ENCODE peak calls at places on chromosomes 6 and 20, in five cellular contexts. Q is RWPE2, F is heart right ventricle, H is AG04450, L is tibial artery. V is an unnamed sample.

GRCh38 chr6:40788661-40789111 is 201.5 kb upstream of the LRFN2 start:
- DNase-seq in H (no peak), L (no peak), Q (no peak), F (no peak), V (no peak)

GRCh38 chr20:50464026-50464724 is 46.0 kb upstream of the PTPN1 start:
- DNase-seq in L (no peak), H (no peak), F (peak; percentile 45), Q (no peak), V (no peak)

GRCh38 chr6:75130784-75131183 is 75.1 kb downstream of the COL12A1 start:
- DNase-seq in Q (no peak), H (no peak), L (peak; percentile 32), F (no peak), V (no peak)

GRCh38 chr6:17448165-17448564 is 54.8 kb downstream of the CAP2 start:
- DNase-seq in L (no peak), F (no peak), H (no peak), Q (no peak), V (no peak)

GRCh38 chr6:12911387-12911960 is 194.9 kb downstream of the PHACTR1 start:
- DNase-seq in H (no peak), L (no peak), Q (no peak), F (no peak), V (no peak)

GRCh38 chr6:43125119-43125518 is 46.0 kb upstream of the SRF start:
- DNase-seq in Q (no peak), F (no peak), L (no peak), H (peak; percentile 52), V (peak; percentile 92)

GRCh38 chr6:138026342-138026741 is 80.9 kb downstream of the PERP start:
- DNase-seq in H (no peak), L (no peak), F (no peak), Q (no peak), V (no peak)

GRCh38 chr20:46767127-46767761 is 57.8 kb downstream of the SLC2A10 start:
- DNase-seq in L (no peak), H (no peak), F (no peak), Q (no peak), V (no peak)

GRCh38 chr6:125231133-125231532 is 70.6 kb downstream of the HDDC2 start:
- DNase-seq in H (no peak), F (no peak), Q (no peak), L (no peak), V (no peak)

GRCh38 chr20:57500235-57500634 is 24.7 kb downstream of the CTCFL start:
- DNase-seq in F (no peak), L (no peak), Q (no peak), H (no peak), V (no peak)

GRCh38 chr6:71194730-71195129 is 93.9 kb upstream of the OGFRL1 start:
- DNase-seq in L (no peak), Q (no peak), F (no peak), H (no peak), V (no peak)

GRCh38 chr6:41531016-41531415 is 15.2 kb upstream of the FOXP4 start:
- DNase-seq in L (no peak), H (no peak), F (no peak), Q (no peak), V (no peak)

GRCh38 chr6:1082040-1082935 is 229.6 kb upstream of the FOXQ1 start:
- DNase-seq in L (no peak), Q (no peak), F (no peak), H (peak; percentile 46), V (no peak)

GRCh38 chr20:62143976-62144825 is 632 bp downstream of the SS18L1 start:
- DNase-seq in H (no peak), Q (peak; percentile 91), F (peak; percentile 67), L (peak; percentile 41), V (no peak)

GRCh38 chr6:30960907-30961673 is 20.3 kb downstream of the MUCL3 start:
- DNase-seq in H (no peak), Q (no peak), L (no peak), F (no peak), V (no peak)

GRCh38 chr6:35218456-35218855 is 4.7 kb downstream of the SCUBE3 start:
- DNase-seq in L (no peak), Q (no peak), H (no peak), F (no peak), V (no peak)

GRCh38 chr6:20319520-20320357 is 81.9 kb upstream of the E2F3 start:
- DNase-seq in Q (no peak), F (peak; percentile 32), H (no peak), L (peak; percentile 30), V (no peak)

GRCh38 chr20:44166008-44166407 is 21.0 kb downstream of the JPH2 start:
- DNase-seq in Q (no peak), F (no peak), H (no peak), L (no peak), V (no peak)

GRCh38 chr20:10792291-10792690 is 118.5 kb upstream of the JAG1 start:
- DNase-seq in L (no peak), H (no peak), F (no peak), Q (no peak), V (no peak)

GRCh38 chr6:90250405-90250804 is 46.2 kb downstream of the BACH2 start:
- DNase-seq in Q (no peak), H (no peak), F (no peak), L (no peak), V (no peak)

GRCh38 chr6:111478749-111479148 is 4.3 kb downstream of the REV3L start:
- DNase-seq in H (no peak), L (no peak), Q (no peak), F (no peak), V (no peak)

GRCh38 chr6:20652691-20653479 is 118.6 kb downstream of the CDKAL1 start:
- DNase-seq in Q (no peak), L (no peak), H (no peak), F (no peak), V (no peak)

GRCh38 chr6:145546265-145546664 is 189.1 kb downstream of the EPM2A start:
- DNase-seq in F (no peak), L (no peak), H (no peak), Q (no peak), V (no peak)

GRCh38 chr6:142760152-142760551 is 184.8 kb downstream of the HIVEP2 start:
- DNase-seq in L (no peak), F (no peak), Q (no peak), H (no peak), V (no peak)

GRCh38 chr6:67863346-67863745 is 771.7 kb upstream of the ADGRB3 start:
- DNase-seq in H (no peak), F (no peak), Q (no peak), L (no peak), V (no peak)

GRCh38 chr20:2340823-2341222 is 39.9 kb upstream of the TGM6 start:
- DNase-seq in Q (no peak), L (no peak), H (no peak), F (no peak), V (no peak)

GRCh38 chr20:2341336-2341735 is 39.4 kb upstream of the TGM6 start:
- DNase-seq in L (no peak), F (no peak), Q (no peak), H (no peak), V (no peak)

GRCh38 chr20:2338702-2339101 is 42.0 kb upstream of the TGM6 start:
- DNase-seq in L (no peak), H (no peak), F (no peak), Q (no peak), V (no peak)

GRCh38 chr20:2342243-2342642 is 38.5 kb upstream of the TGM6 start:
- DNase-seq in F (no peak), H (no peak), L (no peak), Q (no peak), V (no peak)

GRCh38 chr20:2340136-2340535 is 40.6 kb upstream of the TGM6 start:
- DNase-seq in H (no peak), L (no peak), Q (no peak), F (no peak), V (no peak)
- TF ChIP-seq CTCF in H (no peak), L (no peak), Q (no peak), F (no peak), V (no peak)

DNA sequence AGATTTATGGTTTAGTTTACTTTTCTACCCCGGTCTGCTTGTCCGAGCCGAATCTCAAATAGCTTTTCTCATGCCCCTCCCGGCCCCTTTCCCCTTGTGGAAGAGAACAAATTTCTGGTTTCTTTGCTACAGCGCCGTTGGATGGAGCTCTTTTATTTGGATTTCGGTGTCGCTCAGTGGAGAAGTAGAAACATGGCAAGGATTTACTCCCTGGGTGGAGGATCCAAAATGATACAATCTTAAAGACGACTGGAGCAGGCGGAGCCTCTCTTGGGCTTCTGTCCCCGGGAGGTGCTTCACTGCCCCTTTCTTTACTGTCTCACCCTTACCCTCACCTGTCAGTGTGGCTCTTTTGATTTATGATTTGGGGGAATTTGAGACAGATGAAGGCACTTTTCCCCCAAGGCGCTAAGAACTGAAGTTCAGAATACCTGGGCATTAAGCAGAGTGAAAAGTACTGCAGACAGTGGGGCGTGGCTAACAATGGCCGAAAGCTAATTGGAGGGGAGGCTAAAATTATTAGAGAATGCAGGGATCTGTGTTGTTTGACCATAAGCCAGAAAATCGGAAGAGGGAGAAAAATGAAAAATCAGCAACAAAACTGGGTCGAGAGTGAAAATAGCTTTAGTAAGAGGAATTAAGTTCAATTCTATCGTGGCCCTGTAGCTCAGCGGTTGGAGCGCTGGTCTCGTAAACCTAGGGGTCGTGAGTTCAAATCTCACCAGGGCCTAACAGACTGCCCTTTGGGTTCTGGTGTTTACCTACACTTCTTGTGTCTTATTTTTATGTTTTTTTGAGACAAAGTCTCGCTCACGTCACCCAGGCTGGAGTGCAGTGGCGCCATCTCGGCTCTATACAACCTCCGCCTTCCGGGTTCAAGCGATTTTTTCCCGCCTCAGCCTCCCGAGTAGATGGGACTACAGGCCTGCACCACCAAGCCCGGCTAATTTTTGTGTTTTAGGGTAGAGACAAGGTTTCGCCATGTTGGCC is 145.1 kb upstream of the ZNF184 start:
- DNase-seq in F (no peak), H (no peak), Q (no peak), L (no peak), V (no peak)
- TF ChIP-seq CTCF in F (no peak), H (peak; percentile 4), Q (peak; percentile 24), L (no peak), V (peak; percentile 61)

GRCh38 chr20:31605031-31605901 is at the start of gene ID1:
- DNase-seq in L (peak; percentile 96), Q (peak; percentile 100), H (peak; percentile 78), F (peak; percentile 94), V (peak; percentile 98)
- TF ChIP-seq CTCF in L (no peak), Q (no peak), H (no peak), F (no peak), V (no peak)

DNA sequence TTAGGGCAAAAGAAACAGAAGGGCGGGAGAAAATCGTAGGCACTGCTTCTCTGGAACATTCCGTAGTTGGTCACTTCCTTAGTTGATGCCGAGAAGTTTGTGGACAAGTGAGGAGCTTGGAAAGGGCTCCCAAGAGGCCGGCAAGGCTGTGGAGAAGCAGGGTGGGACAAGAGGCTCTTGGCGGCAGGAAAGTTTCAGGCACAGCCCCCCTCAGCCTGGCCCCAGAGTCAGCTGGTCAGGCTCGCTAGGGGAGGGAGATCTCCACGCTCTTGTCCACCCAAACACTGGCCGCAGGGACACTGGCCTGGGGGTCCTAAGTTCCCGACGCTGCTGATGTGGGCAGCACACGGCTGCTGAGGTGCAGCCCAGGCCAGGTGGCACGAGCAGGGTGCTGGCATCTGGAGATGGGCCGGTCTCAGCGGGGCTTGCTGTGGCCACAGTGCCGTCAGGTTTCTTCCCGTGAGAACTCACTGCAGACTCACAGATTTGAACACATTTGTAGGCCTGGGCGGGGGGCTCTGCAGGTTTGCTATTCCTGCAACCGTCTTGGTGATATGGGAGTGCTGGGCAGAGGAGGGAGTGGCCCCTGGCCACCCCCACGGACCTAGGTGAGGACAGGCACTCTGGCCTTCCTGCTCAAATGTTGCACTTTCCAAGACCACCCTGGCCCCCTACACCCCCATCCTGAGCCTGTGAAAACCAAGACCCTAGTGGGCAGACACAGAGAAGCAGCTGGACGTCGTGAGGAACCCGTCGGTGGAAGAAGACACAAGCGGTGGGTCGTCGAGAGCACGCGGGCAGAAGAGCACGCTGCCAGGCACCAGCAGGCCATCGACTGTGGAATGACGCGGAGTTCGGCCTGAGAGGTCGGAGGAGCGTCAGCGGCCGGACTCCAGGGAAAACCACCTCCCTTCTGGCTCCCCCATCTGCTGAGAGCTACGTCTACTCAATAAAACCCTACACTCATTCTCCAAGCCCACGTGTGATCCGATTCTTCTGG is 160.1 kb downstream of the ERMARD start:
- DNase-seq in H (no peak), L (no peak), Q (no peak), F (no peak), V (peak; percentile 73)
- TF ChIP-seq CTCF in H (no peak), L (no peak), Q (no peak), F (no peak), V (no peak)